ENCODE peak calls at places on chromosomes 6 and 20, in five cellular contexts. B, U, X, S and P are unnamed samples.

GRCh38 chr20:2973574-2973973 is 69.8 kb upstream of the GNRH2 start:
- DNase-seq in B (no peak), S (no peak), U (no peak), X (no peak), P (no peak)

GRCh38 chr20:56873836-56874235 is 244.7 kb downstream of the TFAP2C start:
- DNase-seq in X (no peak), S (no peak), B (no peak), U (no peak), P (no peak)

GRCh38 chr20:53085720-53086119 is 113.6 kb downstream of the TSHZ2 start:
- DNase-seq in S (no peak), X (no peak), B (no peak), U (no peak), P (no peak)

GRCh38 chr20:13426870-13427269 is 205.8 kb downstream of the ISM1 start:
- DNase-seq in X (no peak), S (no peak), B (no peak), U (no peak), P (no peak)

GRCh38 chr6:12327391-12327790 is 37.2 kb downstream of the EDN1 start:
- DNase-seq in X (no peak), B (no peak), U (no peak), S (no peak), P (no peak)

GRCh38 chr6:11868392-11868791 is 89.8 kb upstream of the ADTRP start:
- DNase-seq in U (no peak), B (no peak), X (no peak), S (no peak), P (no peak)

GRCh38 chr20:34401741-34402455 is 38.8 kb downstream of the ITCH start:
- DNase-seq in S (no peak), B (peak; percentile 51), U (peak; percentile 21), X (no peak), P (no peak)

GRCh38 chr6:48826884-48827701 is 636.0 kb downstream of the MMUT start:
- DNase-seq in U (peak; percentile 1), S (peak; percentile 59), B (no peak), X (no peak), P (no peak)

GRCh38 chr6:66687611-66688140 is 980.6 kb upstream of the EYS start:
- DNase-seq in U (no peak), B (no peak), S (no peak), X (no peak), P (no peak)

GRCh38 chr6:168418151-168418551 is 22.8 kb upstream of the SMOC2 start:
- DNase-seq in B (no peak), U (no peak), X (no peak), S (no peak), P (no peak)

GRCh38 chr20:53162251-53162835 is 190.2 kb downstream of the TSHZ2 start:
- DNase-seq in X (no peak), B (peak; percentile 10), S (no peak), U (peak; percentile 37), P (no peak)

GRCh38 chr20:54176610-54177009 is 2.8 kb upstream of the CYP24A1 start:
- DNase-seq in S (no peak), U (no peak), B (no peak), X (no peak), P (no peak)

GRCh38 chr20:45355209-45355608 is 7.0 kb upstream of the SDC4 start:
- DNase-seq in X (no peak), S (no peak), U (peak; percentile 24), B (peak; percentile 53), P (no peak)

GRCh38 chr6:151804585-151805285 is 2.7 kb upstream of the ESR1 start:
- DNase-seq in S (no peak), U (no peak), B (no peak), X (no peak), P (no peak)

GRCh38 chr20:8309638-8310037 is 177.6 kb downstream of the PLCB1 start:
- DNase-seq in U (peak; percentile 2), S (no peak), X (no peak), B (no peak), P (no peak)

GRCh38 chr20:49591217-49591865 is 23.4 kb upstream of the PTGIS start:
- DNase-seq in U (no peak), X (no peak), B (peak; percentile 69), S (no peak), P (no peak)

GRCh38 chr6:24549674-24550418 is 55.1 kb downstream of the ALDH5A1 start:
- DNase-seq in B (no peak), X (no peak), S (no peak), U (no peak), P (no peak)

GRCh38 chr6:24545691-24546090 is 50.9 kb downstream of the ALDH5A1 start:
- DNase-seq in U (no peak), S (no peak), X (no peak), B (no peak), P (no peak)

GRCh38 chr6:24549158-24549557 is 54.4 kb downstream of the ALDH5A1 start:
- DNase-seq in X (no peak), S (no peak), B (no peak), U (no peak), P (no peak)

GRCh38 chr6:24546432-24546831 is 51.7 kb downstream of the ALDH5A1 start:
- DNase-seq in S (no peak), B (no peak), X (no peak), U (no peak), P (no peak)

GRCh38 chr6:24547243-24547642 is 52.5 kb downstream of the ALDH5A1 start:
- DNase-seq in S (no peak), B (peak; percentile 81), X (no peak), U (peak; percentile 42), P (peak; percentile 17)
- TF ChIP-seq CTCF in S (no peak), B (no peak), X (no peak), U (peak; percentile 6), P (peak; percentile 39)

GRCh38 chr6:131923356-131923755 is 27.8 kb downstream of the CCN2 start:
- DNase-seq in S (peak; percentile 72), B (peak; percentile 73), U (peak; percentile 74), X (no peak), P (peak; percentile 36)

GRCh38 chr6:131931063-131931745 is 20.0 kb downstream of the CCN2 start:
- DNase-seq in B (no peak), S (peak; percentile 76), X (no peak), U (no peak), P (no peak)

GRCh38 chr6:131924881-131925474 is 26.2 kb downstream of the CCN2 start:
- DNase-seq in B (no peak), X (no peak), U (peak; percentile 18), S (no peak), P (peak; percentile 34)

GRCh38 chr6:131929227-131929626 is 21.9 kb downstream of the CCN2 start:
- DNase-seq in B (no peak), X (no peak), S (no peak), U (no peak), P (no peak)
- TF ChIP-seq CTCF in B (no peak), X (no peak), S (no peak), U (peak; percentile 7), P (peak; percentile 28)

GRCh38 chr6:37029249-37029959 is 23.9 kb downstream of the FGD2 start:
- DNase-seq in U (peak; percentile 68), S (peak; percentile 48), B (peak; percentile 70), X (peak; percentile 86), P (peak; percentile 68)

GRCh38 chr6:37030599-37030998 is 25.1 kb downstream of the FGD2 start:
- DNase-seq in X (no peak), U (no peak), B (no peak), S (no peak), P (no peak)

GRCh38 chr6:37027036-37027720 is 21.7 kb downstream of the FGD2 start:
- DNase-seq in B (no peak), U (no peak), X (peak; percentile 38), S (no peak), P (no peak)

GRCh38 chr6:37025621-37026466 is 20.4 kb downstream of the FGD2 start:
- DNase-seq in B (no peak), S (no peak), X (peak; percentile 34), U (no peak), P (no peak)

GRCh38 chr6:37027811-37028469 is 22.5 kb downstream of the FGD2 start:
- DNase-seq in B (no peak), S (no peak), X (peak; percentile 36), U (no peak), P (no peak)
- TF ChIP-seq CTCF in B (no peak), S (no peak), X (no peak), U (no peak), P (peak; percentile 0)

DNA sequence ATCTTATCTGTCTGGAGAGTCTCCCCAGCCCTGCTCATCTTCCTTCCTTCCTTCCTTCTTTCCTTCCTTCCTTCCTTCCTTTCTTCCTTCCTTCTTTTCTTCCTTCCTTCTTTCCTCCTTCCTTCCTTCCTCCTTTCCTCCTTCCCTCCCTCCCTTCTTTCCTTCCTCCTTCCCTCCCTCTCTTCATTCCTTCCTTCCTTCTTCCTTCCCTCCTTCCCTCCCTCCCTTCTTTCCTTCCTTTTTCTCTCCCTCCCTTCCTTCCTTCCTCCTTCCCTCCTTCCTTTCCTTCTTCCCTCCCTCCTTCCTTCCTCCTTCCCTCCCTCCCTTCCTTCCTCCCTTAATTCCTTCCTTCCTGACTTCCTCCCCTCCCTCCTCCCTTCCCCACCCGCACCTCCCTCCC is 284.0 kb downstream of the KHDC1L start:
- DNase-seq in B (no peak), S (no peak), X (no peak), U (no peak), P (no peak)
- TF ChIP-seq CTCF in B (no peak), S (no peak), X (no peak), U (no peak), P (no peak)

GRCh38 chr20:26276811-26277210 is 580.2 kb upstream of the ZNF337 start:
- DNase-seq in S (no peak), B (no peak), U (no peak), X (no peak), P (no peak)
- TF ChIP-seq CTCF in S (no peak), B (no peak), U (no peak), X (no peak), P (no peak)